ENCODE peak calls at places on chromosomes 7 and 10, in four cellular contexts. F is memory B cell, B is right cardiac atrium, P is GDM1. U is an unnamed sample.

GRCh38 chr10:70354566-70355233 is 27.7 kb downstream of the LRRC20 start:
- DNase-seq in F (no peak), P (no peak), B (no peak), U (no peak)

GRCh38 chr7:116218051-116218645 is 7.8 kb downstream of the TES start:
- DNase-seq in P (no peak), B (no peak), F (no peak), U (peak)

GRCh38 chr10:44071479-44071878 is 313.4 kb downstream of the CXCL12 start:
- DNase-seq in B (no peak), F (no peak), P (no peak), U (peak)

GRCh38 chr7:112481833-112482669 is 1.3 kb downstream of the LSMEM1 start:
- DNase-seq in B (peak), F (no peak), P (no peak), U (no peak)

GRCh38 chr7:130917669-130918128 is 183.7 kb upstream of the KLF14 start:
- DNase-seq in P (no peak), F (no peak), B (no peak), U (peak)

GRCh38 chr10:132366006-132366405 is 31.0 kb upstream of the PWWP2B start:
- DNase-seq in B (no peak), F (no peak), P (no peak), U (no peak)

GRCh38 chr10:70296406-70296899 is 12.6 kb upstream of the NPFFR1 start:
- DNase-seq in F (no peak), B (peak), P (peak), U (peak)

GRCh38 chr7:117132385-117133120 is 179.3 kb downstream of the ST7 start:
- DNase-seq in P (no peak), F (no peak), B (no peak), U (peak)

GRCh38 chr7:32023353-32023752 is 46.9 kb downstream of the PDE1C start:
- DNase-seq in B (no peak), P (no peak), F (no peak), U (no peak)